ENCODE peak calls at places on chromosomes 1 and 21, in nine cellular contexts. V is heart left ventricle, C is upper lobe of left lung, T is uterus, Q is PC-9, N is lower lobe of right lung, K is HFF-Myc, Y is breast epithelium, E is mammary epithelial cell. X is an unnamed sample.

GRCh38 chr21:41783476-41784150 is 16.8 kb upstream of the RIPK4 start:
- DNase-seq in V (no peak), C (no peak), T (no peak), Q (peak), N (no peak), K (peak), Y (peak), E (peak), X (no peak)

GRCh38 chr1:7070389-7071029 is 285.3 kb downstream of the CAMTA1 start:
- DNase-seq in V (peak), C (peak), T (peak), Q (no peak), N (no peak), K (peak), Y (no peak), E (peak), X (peak)

GRCh38 chr1:89203166-89203565 is 4.4 kb upstream of the GBP4 start:
- DNase-seq in V (no peak), C (no peak), T (no peak), Q (no peak), N (no peak), K (no peak), Y (no peak), E (peak), X (no peak)

GRCh38 chr1:164320780-164321683 is 238.0 kb upstream of the PBX1 start:
- DNase-seq in V (peak), C (no peak), T (peak), Q (no peak), N (peak), K (no peak), Y (no peak), E (no peak), X (peak)

GRCh38 chr1:241639040-241639652 is 1.0 kb downstream of the CHML start:
- DNase-seq in V (no peak), C (no peak), T (no peak), Q (no peak), N (no peak), K (no peak), Y (no peak), E (peak), X (no peak)

GRCh38 chr1:182453619-182454018 is 3.7 kb downstream of the RGSL1 start:
- DNase-seq in V (no peak), C (no peak), T (no peak), Q (no peak), N (no peak), K (no peak), Y (no peak), E (no peak), X (no peak)

GRCh38 chr1:224406216-224406615 is 28.4 kb downstream of the WDR26 start:
- DNase-seq in V (no peak), C (no peak), T (no peak), Q (no peak), N (no peak), K (no peak), Y (no peak), E (no peak), X (no peak)

GRCh38 chr1:119882172-119883029 is 13.9 kb downstream of the ADAM30 start:
- DNase-seq in V (no peak), C (no peak), T (no peak), Q (no peak), N (no peak), K (no peak), Y (no peak), E (no peak), X (no peak)

GRCh38 chr1:115496904-115497527 is 144.8 kb upstream of the VANGL1 start:
- DNase-seq in V (no peak), C (no peak), T (no peak), Q (peak), N (no peak), K (no peak), Y (no peak), E (peak), X (no peak)

GRCh38 chr1:98323396-98323795 is 338.1 kb upstream of the SNX7 start:
- DNase-seq in V (no peak), C (peak), T (no peak), Q (peak), N (no peak), K (peak), Y (no peak), E (peak), X (no peak)

GRCh38 chr21:34083357-34083756 is 10.0 kb downstream of the MRPS6 start:
- DNase-seq in V (no peak), C (no peak), T (no peak), Q (no peak), N (no peak), K (no peak), Y (no peak), E (no peak), X (no peak)

GRCh38 chr1:184838374-184838995 is 83.8 kb upstream of the EDEM3 start:
- DNase-seq in V (no peak), C (no peak), T (peak), Q (peak), N (no peak), K (peak), Y (peak), E (peak), X (peak)

GRCh38 chr1:30819244-30819571 is 61.6 kb upstream of the LAPTM5 start:
- DNase-seq in V (no peak), C (no peak), T (no peak), Q (no peak), N (no peak), K (no peak), Y (no peak), E (no peak), X (no peak)

GRCh38 chr1:99481391-99481996 is 164.4 kb upstream of the PALMD start:
- DNase-seq in V (no peak), C (peak), T (no peak), Q (peak), N (no peak), K (peak), Y (no peak), E (peak), X (no peak)

GRCh38 chr21:21373969-21374368 is 375.8 kb downstream of the NCAM2 start:
- DNase-seq in V (no peak), C (no peak), T (no peak), Q (no peak), N (no peak), K (no peak), Y (no peak), E (no peak), X (no peak)

GRCh38 chr1:66350001-66350547 is 183.9 kb upstream of the SGIP1 start:
- DNase-seq in V (peak), C (peak), T (no peak), Q (no peak), N (peak), K (no peak), Y (no peak), E (peak), X (no peak)

GRCh38 chr1:160711528-160712311 is at the start of gene CD48:
- DNase-seq in V (no peak), C (no peak), T (no peak), Q (no peak), N (no peak), K (no peak), Y (no peak), E (no peak), X (no peak)

GRCh38 chr1:154807048-154807591 is 63.0 kb downstream of the KCNN3 start:
- DNase-seq in V (no peak), C (no peak), T (no peak), Q (no peak), N (no peak), K (no peak), Y (no peak), E (no peak), X (no peak)

GRCh38 chr1:89085781-89086180 is 20.8 kb upstream of the GBP1 start:
- DNase-seq in V (no peak), C (peak), T (no peak), Q (no peak), N (no peak), K (no peak), Y (no peak), E (peak), X (no peak)

GRCh38 chr1:19197849-19198248 is 12.2 kb downstream of the UBR4 start:
- DNase-seq in V (no peak), C (no peak), T (no peak), Q (no peak), N (no peak), K (no peak), Y (no peak), E (no peak), X (no peak)

DNA sequence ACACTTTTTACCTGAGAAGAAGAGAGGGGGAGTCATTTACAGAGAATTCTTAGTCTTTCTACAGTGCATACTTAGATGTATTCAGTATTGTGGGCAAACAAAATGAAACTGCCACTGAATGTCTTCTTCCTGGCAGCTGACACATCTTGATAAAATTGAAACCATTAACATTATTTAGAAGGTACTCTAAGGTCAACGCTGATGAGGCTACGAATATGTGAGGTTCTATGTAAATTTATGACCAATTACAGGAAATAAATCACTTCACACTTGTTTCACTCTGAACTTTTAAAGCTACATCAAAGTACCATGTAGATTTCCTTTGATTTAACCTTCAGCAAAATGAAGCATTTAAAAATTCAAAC is 51.3 kb upstream of the GFI1 start:
- DNase-seq in V (no peak), C (no peak), T (no peak), Q (no peak), N (no peak), K (no peak), Y (no peak), E (no peak), X (no peak)
- H3K4me3 ChIP-seq in V (no peak), C (no peak), T (no peak), Q (no peak), N (no peak), K (no peak), Y (no peak), E (no peak), X (no peak)

GRCh38 chr1:229456016-229456415 is 22.1 kb upstream of the ACTA1 start:
- DNase-seq in V (no peak), C (no peak), T (no peak), Q (no peak), N (no peak), K (no peak), Y (no peak), E (peak), X (no peak)

GRCh38 chr1:229457436-229457835 is 23.5 kb upstream of the ACTA1 start:
- DNase-seq in V (no peak), C (no peak), T (no peak), Q (no peak), N (no peak), K (no peak), Y (no peak), E (no peak), X (no peak)

GRCh38 chr1:229454056-229454455 is 20.2 kb upstream of the ACTA1 start:
- DNase-seq in V (no peak), C (no peak), T (no peak), Q (no peak), N (no peak), K (no peak), Y (no peak), E (no peak), X (no peak)

GRCh38 chr1:229448845-229449244 is 15.0 kb upstream of the ACTA1 start:
- DNase-seq in V (no peak), C (no peak), T (no peak), Q (no peak), N (no peak), K (no peak), Y (no peak), E (no peak), X (no peak)

DNA sequence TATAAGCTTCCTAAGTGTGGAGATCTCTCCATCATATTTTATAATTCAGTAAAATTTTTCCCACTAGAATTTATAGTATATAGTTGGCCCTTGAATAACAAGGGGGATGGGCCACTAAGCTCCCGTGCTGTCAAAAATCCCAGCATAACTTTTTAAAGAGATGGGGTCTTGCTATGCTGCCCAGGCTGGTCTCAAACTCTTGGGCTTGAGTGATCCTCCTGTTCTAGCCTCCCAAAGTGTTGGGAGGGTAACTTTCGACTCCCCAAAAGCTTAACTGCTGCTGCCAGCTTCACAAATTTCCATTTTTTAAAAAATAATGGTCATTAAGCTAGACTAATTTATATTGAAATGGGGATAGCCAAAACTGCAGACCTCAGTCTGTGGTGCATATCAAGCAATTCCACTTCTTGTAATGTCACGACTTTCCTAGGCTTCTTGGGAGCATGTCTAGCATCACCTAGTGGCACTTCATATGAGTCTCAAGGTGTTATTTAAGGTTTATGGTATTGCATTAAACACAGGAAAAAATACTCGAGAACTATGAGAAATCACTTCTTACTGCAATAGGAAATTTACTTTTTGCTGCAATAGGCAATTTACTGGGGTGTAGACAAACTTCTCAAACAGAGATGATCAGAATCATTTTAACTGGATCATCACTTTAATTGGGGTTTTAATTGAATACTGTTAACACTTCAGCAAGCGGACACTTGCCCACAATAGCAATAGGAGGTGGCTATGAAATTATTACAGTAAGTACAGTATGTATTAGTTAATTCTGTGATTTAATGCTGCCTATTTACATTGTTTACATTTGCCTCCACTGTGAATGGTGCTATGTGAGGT is 19.3 kb upstream of the ACTA1 start:
- DNase-seq in V (no peak), C (no peak), T (no peak), Q (no peak), N (no peak), K (no peak), Y (no peak), E (no peak), X (no peak)
- TF ChIP-seq CTCF in V (peak), C (peak), T (peak), Q (peak), N (peak), K (peak), Y (no peak), E (peak), X (peak)

GRCh38 chr1:217919683-217920502 is 288.7 kb downstream of the SPATA17 start:
- DNase-seq in V (no peak), C (no peak), T (no peak), Q (no peak), N (no peak), K (no peak), Y (no peak), E (no peak), X (peak)
- H3K4me3 ChIP-seq in V (no peak), C (no peak), T (no peak), Q (no peak), N (no peak), K (no peak), Y (no peak), E (no peak), X (peak)

GRCh38 chr1:110457206-110457605 is 6.3 kb downstream of the PROK1 start:
- DNase-seq in V (no peak), C (no peak), T (no peak), Q (no peak), N (no peak), K (no peak), Y (no peak), E (no peak), X (no peak)

GRCh38 chr1:110454328-110454727 is 3.4 kb downstream of the PROK1 start:
- DNase-seq in V (no peak), C (no peak), T (no peak), Q (no peak), N (no peak), K (no peak), Y (no peak), E (no peak), X (no peak)

GRCh38 chr1:110452330-110452729 is 1.4 kb downstream of the PROK1 start:
- DNase-seq in V (no peak), C (no peak), T (no peak), Q (no peak), N (no peak), K (no peak), Y (no peak), E (no peak), X (no peak)

GRCh38 chr1:110453829-110454228 is 2.9 kb downstream of the PROK1 start:
- DNase-seq in V (no peak), C (no peak), T (no peak), Q (no peak), N (no peak), K (no peak), Y (no peak), E (no peak), X (no peak)

DNA sequence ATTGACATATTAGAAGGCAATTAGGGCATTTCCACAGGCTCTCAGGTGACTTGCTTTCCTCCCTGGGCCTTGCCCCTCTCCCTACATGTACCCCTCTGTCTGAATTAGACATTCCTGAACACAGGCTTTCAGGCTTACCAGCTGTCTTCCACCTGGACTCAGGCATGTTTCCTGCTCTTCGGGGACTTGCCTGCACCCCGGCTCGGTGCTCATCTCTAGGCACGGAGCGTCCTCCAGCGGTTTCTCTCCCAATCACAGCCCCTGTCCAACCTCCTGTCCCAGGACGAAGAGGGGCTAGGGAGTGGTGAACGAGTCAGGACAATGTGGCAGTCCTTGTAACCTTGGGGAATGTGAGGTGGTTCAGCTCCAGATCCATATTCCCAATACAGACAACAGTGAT is 4.2 kb downstream of the PROK1 start:
- DNase-seq in V (no peak), C (no peak), T (no peak), Q (no peak), N (no peak), K (no peak), Y (no peak), E (no peak), X (no peak)
- TF ChIP-seq CTCF in V (no peak), C (no peak), T (no peak), Q (no peak), N (no peak), K (peak), Y (no peak), E (no peak), X (no peak)

DNA sequence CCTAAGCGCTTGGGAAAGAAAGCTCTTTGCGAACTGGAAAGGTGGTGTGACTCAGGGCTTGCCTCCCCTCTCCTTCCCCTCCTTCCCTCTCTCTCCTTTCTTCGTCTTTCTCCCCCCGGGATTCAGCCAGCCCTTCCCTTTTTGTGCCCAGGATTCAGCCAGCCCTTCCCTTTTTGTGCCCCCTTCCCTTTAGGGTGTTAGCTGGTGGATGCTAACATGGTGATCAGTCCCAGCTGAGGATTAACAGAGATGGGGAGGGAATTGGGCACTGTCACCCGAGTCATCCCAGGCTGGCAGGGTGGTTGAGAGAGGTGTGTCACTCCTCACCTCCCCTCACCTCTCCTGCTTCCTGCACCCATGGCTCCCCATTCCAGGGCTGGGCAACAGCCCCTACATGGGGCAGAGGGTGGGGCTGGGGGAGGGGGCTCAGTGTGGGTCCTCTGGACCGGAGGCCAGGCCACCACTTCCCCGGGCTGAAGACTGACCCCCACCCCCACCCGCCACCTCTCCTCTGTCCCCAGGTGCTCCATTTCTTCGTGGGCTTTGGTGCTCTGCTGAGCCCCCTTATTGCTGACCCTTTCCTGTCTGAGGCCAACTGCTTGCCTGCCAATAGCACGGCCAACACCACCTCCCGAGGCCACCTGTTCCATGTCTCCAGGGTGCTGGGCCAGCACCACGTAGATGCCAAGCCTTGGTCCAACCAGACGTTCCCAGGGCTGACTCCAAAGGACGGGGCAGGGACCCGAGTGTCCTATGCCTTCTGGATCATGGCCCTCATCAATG is 51.5 kb downstream of the ELK4 start:
- DNase-seq in V (no peak), C (peak), T (no peak), Q (no peak), N (no peak), K (no peak), Y (no peak), E (no peak), X (no peak)
- H3K4me3 ChIP-seq in V (no peak), C (no peak), T (no peak), Q (no peak), N (no peak), K (no peak), Y (no peak), E (no peak), X (no peak)

DNA sequence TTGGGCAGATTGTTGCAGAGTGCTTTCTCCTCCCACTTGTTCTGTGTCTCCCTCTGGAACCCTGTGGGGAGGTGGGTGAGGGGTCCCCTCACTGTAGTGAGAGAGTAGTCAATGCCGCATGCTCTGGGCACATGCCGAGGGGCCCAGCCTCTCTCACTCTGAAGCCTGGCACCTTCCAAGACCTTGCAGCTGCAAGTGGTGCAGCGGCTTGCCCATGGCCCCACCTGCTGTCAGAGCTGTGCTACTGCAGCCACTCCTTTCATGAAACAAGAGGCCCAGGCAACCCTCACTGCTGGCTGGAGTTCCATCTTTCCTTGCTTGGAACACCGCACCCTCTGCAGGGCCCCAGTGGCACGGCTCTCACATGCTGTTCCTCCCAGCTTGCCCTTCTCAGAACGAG is 58.4 kb upstream of the COL6A1 start:
- DNase-seq in V (peak), C (peak), T (peak), Q (no peak), N (peak), K (peak), Y (peak), E (peak), X (peak)
- TF ChIP-seq CTCF in V (peak), C (peak), T (peak), Q (peak), N (peak), K (peak), Y (peak), E (peak), X (peak)

X was measured in dorsolateral prefrontal cortex.